ENCODE peak calls at places on chromosomes 2 and 18, in four cellular contexts. B, F, K and J are unnamed samples.

GRCh38 chr2:24791452-24791851 is 1.7 kb downstream of the PTRHD1 start:
- DNase-seq in K (no peak), F (no peak), B (no peak), J (no peak)

GRCh38 chr18:31162825-31163435 is at the start of gene DSC1:
- DNase-seq in F (no peak), K (no peak), B (no peak), J (no peak)

GRCh38 chr2:9230051-9230802 is 23.6 kb downstream of the ASAP2 start:
- DNase-seq in B (no peak), F (no peak), K (no peak), J (no peak)

GRCh38 chr18:13217971-13218375 is 587 bp upstream of the LDLRAD4 start:
- DNase-seq in F (no peak), B (no peak), K (no peak), J (no peak)

GRCh38 chr2:112795720-112796119 is 11.4 kb upstream of the IL1A start:
- DNase-seq in K (no peak), F (peak; percentile 79), B (no peak), J (no peak)

GRCh38 chr2:215828528-215829184 is 184.7 kb downstream of the MREG start:
- DNase-seq in F (peak; percentile 79), K (peak; percentile 57), B (peak; percentile 79), J (peak; percentile 26)

GRCh38 chr2:214604861-214605260 is 194.0 kb downstream of the VWC2L start:
- DNase-seq in K (peak; percentile 39), F (no peak), B (peak; percentile 67), J (no peak)

GRCh38 chr2:204019572-204020501 is 83.3 kb downstream of the ICOS start:
- DNase-seq in K (peak; percentile 50), B (peak; percentile 77), F (peak; percentile 7), J (no peak)

GRCh38 chr2:196314157-196314556 is 142.8 kb upstream of the STK17B start:
- DNase-seq in B (no peak), F (no peak), K (no peak), J (no peak)

GRCh38 chr18:33446604-33447003 is 6.1 kb upstream of the CCDC178 start:
- DNase-seq in K (no peak), F (no peak), B (no peak), J (no peak)

GRCh38 chr2:166382-166781 is 97.5 kb downstream of the SH3YL1 start:
- DNase-seq in K (no peak), F (no peak), B (no peak), J (no peak)

GRCh38 chr2:161238559-161239415 is 69.4 kb upstream of the PSMD14 start:
- DNase-seq in F (peak; percentile 61), B (peak; percentile 62), K (no peak), J (peak; percentile 50)

GRCh38 chr2:57180042-57180567 is 866.5 kb upstream of the VRK2 start:
- DNase-seq in K (peak; percentile 41), B (peak; percentile 89), F (no peak), J (no peak)

GRCh38 chr2:216205486-216205885 is 96.3 kb downstream of the XRCC5 start:
- DNase-seq in K (no peak), B (no peak), F (no peak), J (no peak)

GRCh38 chr2:177826897-177827296 is 245.7 kb downstream of the PDE11A start:
- DNase-seq in B (no peak), F (no peak), K (no peak), J (no peak)

GRCh38 chr2:26936855-26937254 is 33.6 kb upstream of the MAPRE3 start:
- DNase-seq in B (no peak), F (no peak), K (no peak), J (no peak)

GRCh38 chr2:197237720-197238370 is 72.7 kb downstream of the ANKRD44 start:
- DNase-seq in K (no peak), B (no peak), F (no peak), J (no peak)

GRCh38 chr2:15941970-15942710 is 1.8 kb downstream of the MYCN start:
- DNase-seq in F (no peak), B (no peak), K (no peak), J (peak; percentile 55)